ENCODE peak calls at places on chromosome 16, in seven cellular contexts. C, B, I, Q, P, L and O are unnamed samples. For H3K9me3, the result is how much of the 10 kb centered on the place peaks cover.

GRCh38 chr16:46765050-46765449 is 16.9 kb upstream of the MYLK3 start:
- DNase-seq in C (no peak), B (no peak), I (no peak), Q (no peak), P (peak), L (no peak), O (no peak)

GRCh38 chr16:27315333-27316037 is 1.7 kb downstream of the IL4R start:
- DNase-seq in C (peak), B (peak), I (peak), Q (peak), P (peak), L (peak), O (no peak)

GRCh38 chr16:25493136-25493811 is 198.5 kb upstream of the HS3ST4 start:
- DNase-seq in C (no peak), B (no peak), I (no peak), Q (no peak), P (peak), L (no peak), O (no peak)

GRCh38 chr16:78704421-78704820 is 605.0 kb downstream of the WWOX start:
- DNase-seq in C (no peak), B (no peak), I (no peak), Q (no peak), P (peak), L (no peak), O (no peak)

GRCh38 chr16:71915350-71915749 is 20.0 kb downstream of the IST1 start:
- DNase-seq in C (no peak), B (no peak), I (no peak), Q (no peak), P (no peak), L (no peak), O (no peak)

GRCh38 chr16:17224859-17225258 is 245.9 kb downstream of the XYLT1 start:
- DNase-seq in C (peak), B (no peak), I (peak), Q (no peak), P (peak), L (no peak), O (peak)

GRCh38 chr16:52398491-52398960 is 148.4 kb downstream of the TOX3 start:
- DNase-seq in C (no peak), B (no peak), I (no peak), Q (no peak), P (no peak), L (no peak), O (no peak)

GRCh38 chr16:14131774-14132695 is 60.9 kb downstream of the MRTFB start:
- DNase-seq in C (no peak), B (no peak), I (no peak), Q (no peak), P (peak), L (no peak), O (no peak)

GRCh38 chr16:54171855-54172537 is 114.6 kb downstream of the IRX3 start:
- DNase-seq in C (no peak), B (peak), I (no peak), Q (no peak), P (peak), L (no peak), O (no peak)

GRCh38 chr16:353404-354285 is 1.1 kb upstream of the AXIN1 start:
- DNase-seq in C (peak), B (no peak), I (peak), Q (no peak), P (no peak), L (peak), O (no peak)

GRCh38 chr16:85759136-85759535 is 8.2 kb upstream of the C16orf74 start:
- DNase-seq in C (no peak), B (no peak), I (no peak), Q (no peak), P (no peak), L (no peak), O (no peak)

GRCh38 chr16:6889106-6889505 is 443.5 kb upstream of the RBFOX1 start:
- DNase-seq in C (no peak), B (no peak), I (no peak), Q (no peak), P (no peak), L (no peak), O (no peak)

GRCh38 chr16:21162661-21163151 is 4.2 kb downstream of the LDAF1 start:
- DNase-seq in C (no peak), B (no peak), I (peak), Q (no peak), P (no peak), L (no peak), O (no peak)

GRCh38 chr16:20923876-20924275 is 23.3 kb downstream of the LYRM1 start:
- DNase-seq in C (no peak), B (no peak), I (no peak), Q (no peak), P (no peak), L (no peak), O (no peak)

GRCh38 chr16:13453325-13453724 is 466.6 kb upstream of the ERCC4 start:
- DNase-seq in C (peak), B (no peak), I (no peak), Q (no peak), P (peak), L (no peak), O (peak)

GRCh38 chr16:24540575-24541240 is 1.3 kb downstream of the RBBP6 start:
- DNase-seq in C (no peak), B (peak), I (no peak), Q (no peak), P (peak), L (no peak), O (no peak)

GRCh38 chr16:71526111-71526998 is at the start of gene CHST4:
- DNase-seq in C (peak), B (peak), I (no peak), Q (no peak), P (peak), L (no peak), O (peak)

GRCh38 chr16:19138601-19139000 is 24.8 kb downstream of the ITPRIPL2 start:
- DNase-seq in C (peak), B (no peak), I (peak), Q (no peak), P (peak), L (no peak), O (no peak)

GRCh38 chr16:29664133-29664912 is 1.3 kb downstream of the SPN start:
- DNase-seq in C (no peak), B (peak), I (no peak), Q (no peak), P (no peak), L (peak), O (no peak)

GRCh38 chr16:20905576-20905975 is 5.0 kb downstream of the LYRM1 start:
- DNase-seq in C (no peak), B (no peak), I (no peak), Q (no peak), P (no peak), L (no peak), O (no peak)

GRCh38 chr16:56688762-56689161 is 6.5 kb downstream of the MT1X start:
- DNase-seq in C (no peak), B (no peak), I (no peak), Q (no peak), P (no peak), L (no peak), O (no peak)

GRCh38 chr16:80122155-80122554 is 418.6 kb upstream of the DYNLRB2 start:
- DNase-seq in C (no peak), B (no peak), I (peak), Q (no peak), P (peak), L (no peak), O (no peak)

GRCh38 chr16:17359778-17360177 is 111.0 kb downstream of the XYLT1 start:
- DNase-seq in C (no peak), B (no peak), I (no peak), Q (no peak), P (peak), L (no peak), O (no peak)

GRCh38 chr16:11586375-11586855 is 304 bp downstream of the LITAF start:
- DNase-seq in C (no peak), B (no peak), I (no peak), Q (no peak), P (no peak), L (no peak), O (no peak)

GRCh38 chr16:87926246-87927194 is 9.8 kb downstream of the CA5A start:
- DNase-seq in C (no peak), B (no peak), I (no peak), Q (no peak), P (no peak), L (peak), O (no peak)

GRCh38 chr16:56856876-56857447 is 8.0 kb upstream of the SLC12A3 start:
- DNase-seq in C (no peak), B (no peak), I (no peak), Q (no peak), P (no peak), L (no peak), O (no peak)

GRCh38 chr16:83113811-83114210 is 487.0 kb downstream of the CDH13 start:
- DNase-seq in C (no peak), B (no peak), I (no peak), Q (no peak), P (no peak), L (no peak), O (no peak)

GRCh38 chr16:10624527-10624926 is 44.1 kb upstream of the EMP2 start:
- DNase-seq in C (no peak), B (no peak), I (no peak), Q (no peak), P (no peak), L (no peak), O (no peak)

GRCh38 chr16:62135903-62136302 is 99.7 kb upstream of the CDH8 start:
- DNase-seq in C (no peak), B (no peak), I (no peak), Q (no peak), P (peak), L (no peak), O (no peak)

GRCh38 chr16:63613701-63614100 is 1508.2 kb downstream of the CDH11 start:
- DNase-seq in C (no peak), B (no peak), I (no peak), Q (no peak), P (peak), L (no peak), O (no peak)
- H3K9me3 ChIP-seq in C (under half), B (under half), I (under half), Q (under half), P (under half), L (under half), O (under half)

GRCh38 chr16:35909351-35909954 is 2450.0 kb downstream of the TP53TG3F start:
- DNase-seq in C (no peak), B (no peak), I (no peak), Q (no peak), P (no peak), L (no peak), O (no peak)

GRCh38 chr16:35908942-35909341 is 2449.5 kb downstream of the TP53TG3F start:
- DNase-seq in C (no peak), B (no peak), I (no peak), Q (peak), P (no peak), L (no peak), O (peak)

GRCh38 chr16:35911899-35912298 is 2452.5 kb downstream of the TP53TG3F start:
- DNase-seq in C (no peak), B (no peak), I (no peak), Q (no peak), P (no peak), L (no peak), O (no peak)

GRCh38 chr16:35908152-35908551 is 2448.7 kb downstream of the TP53TG3F start:
- DNase-seq in C (no peak), B (no peak), I (no peak), Q (no peak), P (no peak), L (no peak), O (no peak)

DNA sequence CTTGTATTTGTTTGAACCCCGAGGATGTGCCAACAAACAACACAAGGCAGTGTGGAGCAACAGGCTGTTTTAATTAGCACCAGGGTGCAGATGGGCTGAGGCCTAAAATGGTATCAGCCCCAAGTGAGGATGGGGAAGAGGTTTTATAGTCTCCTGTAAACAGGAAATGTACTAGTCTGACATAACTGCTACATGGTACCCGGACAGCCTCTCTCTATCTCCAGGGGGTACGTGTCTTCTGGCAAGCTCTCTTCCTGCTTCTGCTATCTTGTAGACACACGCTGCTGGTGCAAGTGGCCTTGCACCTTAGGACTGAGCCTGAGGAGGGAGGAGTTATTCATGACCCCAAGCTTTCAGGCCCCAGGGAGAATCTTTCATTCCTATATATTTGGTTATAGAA is 2451.0 kb downstream of the TP53TG3F start:
- DNase-seq in C (no peak), B (no peak), I (no peak), Q (no peak), P (no peak), L (no peak), O (no peak)
- H3K9me3 ChIP-seq in C (under half), B (under half), I (under half), Q (under half), P (under half), L (under half), O (under half)

DNA sequence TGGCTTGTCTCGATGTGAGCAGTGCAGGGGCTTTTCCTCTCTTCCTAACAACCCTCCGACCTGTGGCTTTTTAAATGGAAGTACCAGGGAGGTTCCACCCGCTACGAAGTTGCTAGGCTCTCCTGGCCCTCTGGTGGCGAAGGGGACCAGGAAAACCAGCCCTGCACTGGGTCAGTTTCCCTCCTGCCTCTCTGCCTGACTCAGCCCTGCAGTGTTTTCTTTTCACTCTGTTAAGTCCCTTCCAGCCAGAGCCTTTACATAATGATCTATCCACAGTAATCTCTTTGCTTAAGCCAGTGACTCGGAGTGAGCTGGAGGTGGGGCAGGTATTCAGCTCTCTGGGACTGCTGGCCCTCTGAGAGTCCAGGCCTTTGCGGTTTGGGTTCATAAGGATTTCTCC is 331.3 kb upstream of the EEF2KMT start:
- DNase-seq in C (no peak), B (peak), I (no peak), Q (no peak), P (peak), L (no peak), O (peak)
- H3K9me3 ChIP-seq in C (under half), B (under half), I (under half), Q (under half), P (under half), L (under half), O (under half)

DNA sequence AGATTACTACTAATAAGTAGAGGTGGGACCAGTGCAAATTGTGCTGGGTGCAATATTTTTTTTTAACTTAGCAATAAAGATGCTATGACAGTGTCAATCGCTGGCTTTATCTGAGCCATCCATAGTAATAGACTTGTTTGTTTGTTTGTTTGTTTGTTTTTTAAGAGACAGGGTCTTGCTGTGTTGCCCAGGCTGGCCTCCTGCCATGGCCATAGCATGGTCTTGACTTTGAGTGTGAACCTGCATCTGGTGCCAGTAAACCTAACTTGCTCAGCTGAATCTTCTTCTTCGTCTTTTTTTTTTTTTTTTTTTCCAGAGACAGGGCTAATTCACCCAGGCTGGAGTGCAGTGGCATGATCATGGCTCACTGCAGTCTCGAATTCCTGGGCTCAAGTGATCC is 46.6 kb downstream of the ZNRF1 start:
- DNase-seq in C (no peak), B (no peak), I (no peak), Q (no peak), P (no peak), L (no peak), O (no peak)
- H3K9me3 ChIP-seq in C (under half), B (under half), I (under half), Q (under half), P (under half), L (under half), O (under half)

GRCh38 chr16:48583075-48584065 is 26.6 kb downstream of the N4BP1 start:
- DNase-seq in C (no peak), B (no peak), I (no peak), Q (no peak), P (peak), L (no peak), O (no peak)

GRCh38 chr16:48590476-48590875 is 19.5 kb downstream of the N4BP1 start:
- DNase-seq in C (no peak), B (no peak), I (no peak), Q (no peak), P (no peak), L (no peak), O (no peak)

GRCh38 chr16:48591976-48592375 is 18.0 kb downstream of the N4BP1 start:
- DNase-seq in C (no peak), B (no peak), I (no peak), Q (no peak), P (no peak), L (no peak), O (no peak)

GRCh38 chr16:48580925-48581500 is 29.0 kb downstream of the N4BP1 start:
- DNase-seq in C (no peak), B (no peak), I (no peak), Q (no peak), P (peak), L (no peak), O (no peak)

DNA sequence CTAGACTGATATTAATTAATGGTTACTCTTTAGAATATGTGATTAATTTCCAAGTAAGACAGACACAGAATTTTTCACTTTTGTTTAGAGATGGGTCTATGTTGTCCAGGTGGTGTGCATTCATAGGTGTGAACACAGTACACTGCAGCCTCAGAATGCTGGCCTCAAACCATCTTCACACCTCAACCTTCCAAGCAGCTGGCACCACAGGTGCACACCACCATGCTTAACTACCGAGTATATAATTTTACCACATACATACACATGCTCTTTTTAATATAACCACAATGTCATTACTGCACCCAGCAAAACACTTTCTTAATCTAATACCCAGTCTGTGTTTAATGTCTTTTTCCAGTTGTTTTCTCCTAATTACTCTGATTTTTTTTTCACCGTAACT is 23.9 kb downstream of the N4BP1 start:
- DNase-seq in C (no peak), B (no peak), I (no peak), Q (no peak), P (no peak), L (no peak), O (no peak)
- H3K9me3 ChIP-seq in C (under half), B (under half), I (under half), Q (under half), P (under half), L (under half), O (under half)

DNA sequence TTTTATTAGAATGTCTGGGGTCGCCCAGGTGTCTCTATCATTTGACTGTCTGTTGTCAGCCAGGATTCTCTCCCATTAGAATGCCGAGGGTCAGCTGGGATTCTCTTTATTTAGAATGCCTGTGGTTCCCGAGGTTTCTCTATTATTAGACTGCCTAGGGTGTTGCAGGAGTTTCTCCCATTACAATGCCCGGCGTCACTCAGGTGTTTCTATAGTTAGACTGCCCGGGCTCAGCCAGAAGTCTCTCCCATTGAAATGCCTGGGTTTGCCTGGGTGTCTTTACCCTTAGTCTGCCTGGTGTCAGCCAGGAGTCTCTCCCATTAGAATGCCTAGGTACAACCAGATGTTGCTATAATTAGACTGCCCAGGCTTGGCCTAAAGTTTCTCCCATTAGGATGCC is 2252.0 kb downstream of the TP53TG3F start:
- DNase-seq in C (no peak), B (no peak), I (no peak), Q (no peak), P (no peak), L (no peak), O (no peak)
- H3K9me3 ChIP-seq in C (half or more), B (under half), I (under half), Q (under half), P (under half), L (under half), O (under half)

DNA sequence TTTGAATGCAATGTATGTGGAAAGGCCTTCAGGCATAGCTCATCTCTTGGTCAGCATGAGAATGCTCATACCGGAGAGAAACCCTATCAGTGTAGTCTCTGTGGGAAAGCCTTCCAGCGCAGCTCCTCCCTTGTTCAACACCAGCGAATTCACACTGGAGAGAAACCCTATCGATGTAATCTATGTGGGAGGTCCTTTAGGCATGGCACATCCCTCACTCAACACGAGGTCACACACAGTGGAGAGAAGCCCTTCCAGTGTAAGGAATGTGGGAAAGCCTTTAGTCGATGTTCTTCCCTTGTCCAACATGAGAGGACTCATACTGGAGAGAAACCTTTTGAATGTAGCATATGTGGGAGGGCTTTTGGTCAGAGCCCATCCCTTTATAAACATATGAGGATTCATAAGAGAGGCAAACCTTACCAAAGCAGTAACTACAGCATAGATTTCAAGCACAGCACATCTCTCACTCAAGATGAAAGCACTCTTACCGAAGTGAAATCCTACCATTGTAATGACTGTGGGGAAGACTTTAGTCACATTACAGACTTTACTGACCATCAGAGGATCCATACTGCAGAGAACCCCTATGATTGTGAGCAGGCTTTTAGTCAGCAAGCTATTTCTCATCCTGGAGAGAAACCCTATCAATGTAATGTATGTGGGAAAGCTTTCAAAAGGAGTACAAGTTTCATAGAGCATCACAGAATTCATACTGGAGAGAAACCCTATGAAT is 24.7 kb downstream of the ZFP90 start:
- DNase-seq in C (no peak), B (no peak), I (no peak), Q (no peak), P (no peak), L (no peak), O (no peak)
- H3K9me3 ChIP-seq in C (half or more), B (half or more), I (half or more), Q (half or more), P (under half), L (half or more), O (half or more)

GRCh38 chr16:8026450-8026849 is 563.9 kb downstream of the TMEM114 start:
- DNase-seq in C (no peak), B (peak), I (no peak), Q (no peak), P (no peak), L (no peak), O (no peak)

GRCh38 chr16:8023326-8023725 is 567.0 kb downstream of the TMEM114 start:
- DNase-seq in C (no peak), B (no peak), I (no peak), Q (no peak), P (no peak), L (no peak), O (no peak)
- H3K9me3 ChIP-seq in C (under half), B (under half), I (under half), Q (under half), P (under half), L (under half), O (under half)

GRCh38 chr16:35298460-35299243 is 1839.2 kb downstream of the TP53TG3F start:
- DNase-seq in C (no peak), B (no peak), I (no peak), Q (no peak), P (no peak), L (no peak), O (no peak)

GRCh38 chr16:35296962-35297653 is 1837.7 kb downstream of the TP53TG3F start:
- DNase-seq in C (no peak), B (no peak), I (no peak), Q (no peak), P (no peak), L (no peak), O (no peak)

GRCh38 chr16:35295856-35296255 is 1836.4 kb downstream of the TP53TG3F start:
- DNase-seq in C (no peak), B (no peak), I (no peak), Q (no peak), P (no peak), L (no peak), O (no peak)
- H3K9me3 ChIP-seq in C (under half), B (under half), I (under half), Q (under half), P (under half), L (under half), O (under half)